ENCODE peak calls at places on chromosomes 1 and 21, in ten cellular contexts. One of them, this sample, is unnamed.

GRCh38 chr1:192763243-192763642 is 45.6 kb upstream of the RGS2 start:
- DNase-seq in iPS DF 19.7: no peak
- DNase-seq in T follicular helper cell: no peak
- DNase-seq in activated CD8-positive, alpha-beta memory T cell treated with anti-CD3 and anti-CD28 coated beads, Interleukin-2, amount 10 ng/mL, durations not matched to agents 7 days and 5 days: no peak
- DNase-seq in BE2C: no peak
- DNase-seq in activated naive CD8-positive, alpha-beta T cell treated with anti-CD3 and anti-CD28 coated beads for 36 hours: no peak
- DNase-seq in stimulated activated CD4-positive, alpha-beta T cell treated with anti-CD3 and anti-CD28 coated beads, Interleukin-1b, Interleukin-23, amount 100 ng/mL, for 4 hours: no peak
- DNase-seq in HFF-Myc: no peak
- DNase-seq in ELF-1: no peak
- DNase-seq in hypothalamus: no peak
- DNase-seq in this sample: no peak

GRCh38 chr1:234755449-234755863 is 145.5 kb upstream of the IRF2BP2 start:
- DNase-seq in iPS DF 19.7: no peak
- DNase-seq in T follicular helper cell: no peak
- DNase-seq in activated CD8-positive, alpha-beta memory T cell treated with anti-CD3 and anti-CD28 coated beads, Interleukin-2, amount 10 ng/mL, durations not matched to agents 7 days and 5 days: no peak
- DNase-seq in BE2C: peak
- DNase-seq in activated naive CD8-positive, alpha-beta T cell treated with anti-CD3 and anti-CD28 coated beads for 36 hours: no peak
- DNase-seq in stimulated activated CD4-positive, alpha-beta T cell treated with anti-CD3 and anti-CD28 coated beads, Interleukin-1b, Interleukin-23, amount 100 ng/mL, for 4 hours: no peak
- DNase-seq in HFF-Myc: peak
- DNase-seq in ELF-1: no peak
- DNase-seq in hypothalamus: peak
- DNase-seq in this sample: no peak

GRCh38 chr21:25999935-26000582 is 170.5 kb downstream of the APP start:
- DNase-seq in iPS DF 19.7: no peak
- DNase-seq in T follicular helper cell: peak
- DNase-seq in activated CD8-positive, alpha-beta memory T cell treated with anti-CD3 and anti-CD28 coated beads, Interleukin-2, amount 10 ng/mL, durations not matched to agents 7 days and 5 days: peak
- DNase-seq in BE2C: no peak
- DNase-seq in activated naive CD8-positive, alpha-beta T cell treated with anti-CD3 and anti-CD28 coated beads for 36 hours: peak
- DNase-seq in stimulated activated CD4-positive, alpha-beta T cell treated with anti-CD3 and anti-CD28 coated beads, Interleukin-1b, Interleukin-23, amount 100 ng/mL, for 4 hours: no peak
- DNase-seq in HFF-Myc: no peak
- DNase-seq in ELF-1: peak
- DNase-seq in hypothalamus: no peak
- DNase-seq in this sample: peak

GRCh38 chr1:211639500-211640361 is 35.7 kb downstream of the NEK2 start:
- DNase-seq in iPS DF 19.7: no peak
- DNase-seq in T follicular helper cell: no peak
- DNase-seq in activated CD8-positive, alpha-beta memory T cell treated with anti-CD3 and anti-CD28 coated beads, Interleukin-2, amount 10 ng/mL, durations not matched to agents 7 days and 5 days: no peak
- DNase-seq in BE2C: no peak
- DNase-seq in activated naive CD8-positive, alpha-beta T cell treated with anti-CD3 and anti-CD28 coated beads for 36 hours: no peak
- DNase-seq in stimulated activated CD4-positive, alpha-beta T cell treated with anti-CD3 and anti-CD28 coated beads, Interleukin-1b, Interleukin-23, amount 100 ng/mL, for 4 hours: no peak
- DNase-seq in HFF-Myc: peak
- DNase-seq in ELF-1: no peak
- DNase-seq in hypothalamus: no peak
- DNase-seq in this sample: no peak

GRCh38 chr1:76511226-76511625 is 356.1 kb upstream of the ST6GALNAC5 start:
- DNase-seq in iPS DF 19.7: peak
- DNase-seq in T follicular helper cell: no peak
- DNase-seq in activated CD8-positive, alpha-beta memory T cell treated with anti-CD3 and anti-CD28 coated beads, Interleukin-2, amount 10 ng/mL, durations not matched to agents 7 days and 5 days: no peak
- DNase-seq in BE2C: no peak
- DNase-seq in activated naive CD8-positive, alpha-beta T cell treated with anti-CD3 and anti-CD28 coated beads for 36 hours: no peak
- DNase-seq in stimulated activated CD4-positive, alpha-beta T cell treated with anti-CD3 and anti-CD28 coated beads, Interleukin-1b, Interleukin-23, amount 100 ng/mL, for 4 hours: no peak
- DNase-seq in HFF-Myc: no peak
- DNase-seq in ELF-1: peak
- DNase-seq in hypothalamus: no peak
- DNase-seq in this sample: no peak

GRCh38 chr1:184824716-184825323 is 70.2 kb upstream of the EDEM3 start:
- DNase-seq in iPS DF 19.7: no peak
- DNase-seq in T follicular helper cell: no peak
- DNase-seq in activated CD8-positive, alpha-beta memory T cell treated with anti-CD3 and anti-CD28 coated beads, Interleukin-2, amount 10 ng/mL, durations not matched to agents 7 days and 5 days: no peak
- DNase-seq in BE2C: no peak
- DNase-seq in activated naive CD8-positive, alpha-beta T cell treated with anti-CD3 and anti-CD28 coated beads for 36 hours: no peak
- DNase-seq in stimulated activated CD4-positive, alpha-beta T cell treated with anti-CD3 and anti-CD28 coated beads, Interleukin-1b, Interleukin-23, amount 100 ng/mL, for 4 hours: no peak
- DNase-seq in HFF-Myc: no peak
- DNase-seq in ELF-1: no peak
- DNase-seq in hypothalamus: no peak
- DNase-seq in this sample: no peak

GRCh38 chr21:45870421-45870820 is 111.1 kb upstream of the COL6A1 start:
- DNase-seq in iPS DF 19.7: no peak
- DNase-seq in T follicular helper cell: no peak
- DNase-seq in activated CD8-positive, alpha-beta memory T cell treated with anti-CD3 and anti-CD28 coated beads, Interleukin-2, amount 10 ng/mL, durations not matched to agents 7 days and 5 days: no peak
- DNase-seq in BE2C: no peak
- DNase-seq in activated naive CD8-positive, alpha-beta T cell treated with anti-CD3 and anti-CD28 coated beads for 36 hours: no peak
- DNase-seq in stimulated activated CD4-positive, alpha-beta T cell treated with anti-CD3 and anti-CD28 coated beads, Interleukin-1b, Interleukin-23, amount 100 ng/mL, for 4 hours: no peak
- DNase-seq in HFF-Myc: no peak
- DNase-seq in ELF-1: no peak
- DNase-seq in hypothalamus: no peak
- DNase-seq in this sample: no peak

GRCh38 chr1:109133815-109134214 is 19.9 kb downstream of the ELAPOR1 start:
- DNase-seq in iPS DF 19.7: no peak
- DNase-seq in T follicular helper cell: no peak
- DNase-seq in activated CD8-positive, alpha-beta memory T cell treated with anti-CD3 and anti-CD28 coated beads, Interleukin-2, amount 10 ng/mL, durations not matched to agents 7 days and 5 days: no peak
- DNase-seq in BE2C: no peak
- DNase-seq in activated naive CD8-positive, alpha-beta T cell treated with anti-CD3 and anti-CD28 coated beads for 36 hours: no peak
- DNase-seq in stimulated activated CD4-positive, alpha-beta T cell treated with anti-CD3 and anti-CD28 coated beads, Interleukin-1b, Interleukin-23, amount 100 ng/mL, for 4 hours: no peak
- DNase-seq in HFF-Myc: no peak
- DNase-seq in ELF-1: no peak
- DNase-seq in hypothalamus: no peak
- DNase-seq in this sample: no peak

GRCh38 chr1:47837866-47838561 is 159.2 kb downstream of the TRABD2B start:
- DNase-seq in iPS DF 19.7: no peak
- DNase-seq in T follicular helper cell: no peak
- DNase-seq in activated CD8-positive, alpha-beta memory T cell treated with anti-CD3 and anti-CD28 coated beads, Interleukin-2, amount 10 ng/mL, durations not matched to agents 7 days and 5 days: no peak
- DNase-seq in BE2C: no peak
- DNase-seq in activated naive CD8-positive, alpha-beta T cell treated with anti-CD3 and anti-CD28 coated beads for 36 hours: no peak
- DNase-seq in stimulated activated CD4-positive, alpha-beta T cell treated with anti-CD3 and anti-CD28 coated beads, Interleukin-1b, Interleukin-23, amount 100 ng/mL, for 4 hours: no peak
- DNase-seq in HFF-Myc: no peak
- DNase-seq in ELF-1: no peak
- DNase-seq in hypothalamus: no peak
- DNase-seq in this sample: no peak

GRCh38 chr1:46643368-46643775 is 24.8 kb downstream of the ATPAF1 start:
- DNase-seq in iPS DF 19.7: no peak
- DNase-seq in T follicular helper cell: no peak
- DNase-seq in activated CD8-positive, alpha-beta memory T cell treated with anti-CD3 and anti-CD28 coated beads, Interleukin-2, amount 10 ng/mL, durations not matched to agents 7 days and 5 days: no peak
- DNase-seq in BE2C: no peak
- DNase-seq in activated naive CD8-positive, alpha-beta T cell treated with anti-CD3 and anti-CD28 coated beads for 36 hours: no peak
- DNase-seq in stimulated activated CD4-positive, alpha-beta T cell treated with anti-CD3 and anti-CD28 coated beads, Interleukin-1b, Interleukin-23, amount 100 ng/mL, for 4 hours: no peak
- DNase-seq in HFF-Myc: peak
- DNase-seq in ELF-1: no peak
- DNase-seq in hypothalamus: no peak
- DNase-seq in this sample: no peak

GRCh38 chr1:3620708-3621107 is 4.1 kb upstream of the TPRG1L start:
- DNase-seq in iPS DF 19.7: no peak
- DNase-seq in T follicular helper cell: no peak
- DNase-seq in activated CD8-positive, alpha-beta memory T cell treated with anti-CD3 and anti-CD28 coated beads, Interleukin-2, amount 10 ng/mL, durations not matched to agents 7 days and 5 days: no peak
- DNase-seq in BE2C: no peak
- DNase-seq in activated naive CD8-positive, alpha-beta T cell treated with anti-CD3 and anti-CD28 coated beads for 36 hours: no peak
- DNase-seq in stimulated activated CD4-positive, alpha-beta T cell treated with anti-CD3 and anti-CD28 coated beads, Interleukin-1b, Interleukin-23, amount 100 ng/mL, for 4 hours: no peak
- DNase-seq in HFF-Myc: no peak
- DNase-seq in ELF-1: no peak
- DNase-seq in hypothalamus: no peak
- DNase-seq in this sample: no peak

GRCh38 chr1:225228871-225229303 is 199.0 kb downstream of the LBR start:
- DNase-seq in iPS DF 19.7: no peak
- DNase-seq in T follicular helper cell: no peak
- DNase-seq in activated CD8-positive, alpha-beta memory T cell treated with anti-CD3 and anti-CD28 coated beads, Interleukin-2, amount 10 ng/mL, durations not matched to agents 7 days and 5 days: no peak
- DNase-seq in BE2C: no peak
- DNase-seq in activated naive CD8-positive, alpha-beta T cell treated with anti-CD3 and anti-CD28 coated beads for 36 hours: no peak
- DNase-seq in stimulated activated CD4-positive, alpha-beta T cell treated with anti-CD3 and anti-CD28 coated beads, Interleukin-1b, Interleukin-23, amount 100 ng/mL, for 4 hours: no peak
- DNase-seq in HFF-Myc: no peak
- DNase-seq in ELF-1: peak
- DNase-seq in hypothalamus: no peak
- DNase-seq in this sample: no peak

GRCh38 chr1:152495066-152495675 is 15.4 kb upstream of the LCE5A start:
- DNase-seq in iPS DF 19.7: no peak
- DNase-seq in T follicular helper cell: no peak
- DNase-seq in activated CD8-positive, alpha-beta memory T cell treated with anti-CD3 and anti-CD28 coated beads, Interleukin-2, amount 10 ng/mL, durations not matched to agents 7 days and 5 days: peak
- DNase-seq in BE2C: peak
- DNase-seq in activated naive CD8-positive, alpha-beta T cell treated with anti-CD3 and anti-CD28 coated beads for 36 hours: no peak
- DNase-seq in stimulated activated CD4-positive, alpha-beta T cell treated with anti-CD3 and anti-CD28 coated beads, Interleukin-1b, Interleukin-23, amount 100 ng/mL, for 4 hours: no peak
- DNase-seq in HFF-Myc: no peak
- DNase-seq in ELF-1: peak
- DNase-seq in hypothalamus: no peak
- DNase-seq in this sample: no peak

GRCh38 chr1:92822907-92823306 is 8.9 kb upstream of the RPL5 start:
- DNase-seq in iPS DF 19.7: no peak
- DNase-seq in T follicular helper cell: no peak
- DNase-seq in activated CD8-positive, alpha-beta memory T cell treated with anti-CD3 and anti-CD28 coated beads, Interleukin-2, amount 10 ng/mL, durations not matched to agents 7 days and 5 days: no peak
- DNase-seq in BE2C: no peak
- DNase-seq in activated naive CD8-positive, alpha-beta T cell treated with anti-CD3 and anti-CD28 coated beads for 36 hours: no peak
- DNase-seq in stimulated activated CD4-positive, alpha-beta T cell treated with anti-CD3 and anti-CD28 coated beads, Interleukin-1b, Interleukin-23, amount 100 ng/mL, for 4 hours: no peak
- DNase-seq in HFF-Myc: no peak
- DNase-seq in ELF-1: peak
- DNase-seq in hypothalamus: no peak
- DNase-seq in this sample: no peak

GRCh38 chr1:228316589-228317387 is 89.8 kb downstream of the TRIM11 start:
- DNase-seq in iPS DF 19.7: no peak
- DNase-seq in T follicular helper cell: no peak
- DNase-seq in activated CD8-positive, alpha-beta memory T cell treated with anti-CD3 and anti-CD28 coated beads, Interleukin-2, amount 10 ng/mL, durations not matched to agents 7 days and 5 days: no peak
- DNase-seq in BE2C: peak
- DNase-seq in activated naive CD8-positive, alpha-beta T cell treated with anti-CD3 and anti-CD28 coated beads for 36 hours: no peak
- DNase-seq in stimulated activated CD4-positive, alpha-beta T cell treated with anti-CD3 and anti-CD28 coated beads, Interleukin-1b, Interleukin-23, amount 100 ng/mL, for 4 hours: no peak
- DNase-seq in HFF-Myc: no peak
- DNase-seq in ELF-1: no peak
- DNase-seq in hypothalamus: no peak
- DNase-seq in this sample: no peak

GRCh38 chr1:6343506-6344405 is 49.8 kb downstream of the ACOT7 start:
- DNase-seq in iPS DF 19.7: no peak
- DNase-seq in T follicular helper cell: peak
- DNase-seq in activated CD8-positive, alpha-beta memory T cell treated with anti-CD3 and anti-CD28 coated beads, Interleukin-2, amount 10 ng/mL, durations not matched to agents 7 days and 5 days: peak
- DNase-seq in BE2C: peak
- DNase-seq in activated naive CD8-positive, alpha-beta T cell treated with anti-CD3 and anti-CD28 coated beads for 36 hours: peak
- DNase-seq in stimulated activated CD4-positive, alpha-beta T cell treated with anti-CD3 and anti-CD28 coated beads, Interleukin-1b, Interleukin-23, amount 100 ng/mL, for 4 hours: peak
- DNase-seq in HFF-Myc: peak
- DNase-seq in ELF-1: peak
- DNase-seq in hypothalamus: peak
- DNase-seq in this sample: peak

GRCh38 chr1:65793359-65793732 is 651 bp downstream of the PDE4B start:
- DNase-seq in iPS DF 19.7: no peak
- DNase-seq in T follicular helper cell: no peak
- DNase-seq in activated CD8-positive, alpha-beta memory T cell treated with anti-CD3 and anti-CD28 coated beads, Interleukin-2, amount 10 ng/mL, durations not matched to agents 7 days and 5 days: no peak
- DNase-seq in BE2C: no peak
- DNase-seq in activated naive CD8-positive, alpha-beta T cell treated with anti-CD3 and anti-CD28 coated beads for 36 hours: no peak
- DNase-seq in stimulated activated CD4-positive, alpha-beta T cell treated with anti-CD3 and anti-CD28 coated beads, Interleukin-1b, Interleukin-23, amount 100 ng/mL, for 4 hours: no peak
- DNase-seq in HFF-Myc: no peak
- DNase-seq in ELF-1: no peak
- DNase-seq in hypothalamus: no peak
- DNase-seq in this sample: peak

GRCh38 chr1:212754193-212754592 is 37.4 kb downstream of the NSL1 start:
- DNase-seq in iPS DF 19.7: no peak
- DNase-seq in T follicular helper cell: no peak
- DNase-seq in activated CD8-positive, alpha-beta memory T cell treated with anti-CD3 and anti-CD28 coated beads, Interleukin-2, amount 10 ng/mL, durations not matched to agents 7 days and 5 days: no peak
- DNase-seq in BE2C: no peak
- DNase-seq in activated naive CD8-positive, alpha-beta T cell treated with anti-CD3 and anti-CD28 coated beads for 36 hours: no peak
- DNase-seq in stimulated activated CD4-positive, alpha-beta T cell treated with anti-CD3 and anti-CD28 coated beads, Interleukin-1b, Interleukin-23, amount 100 ng/mL, for 4 hours: no peak
- DNase-seq in HFF-Myc: no peak
- DNase-seq in ELF-1: no peak
- DNase-seq in hypothalamus: no peak
- DNase-seq in this sample: peak

GRCh38 chr21:25425156-25425555 is 182.1 kb downstream of the MRPL39 start:
- DNase-seq in iPS DF 19.7: no peak
- DNase-seq in T follicular helper cell: no peak
- DNase-seq in activated CD8-positive, alpha-beta memory T cell treated with anti-CD3 and anti-CD28 coated beads, Interleukin-2, amount 10 ng/mL, durations not matched to agents 7 days and 5 days: no peak
- DNase-seq in BE2C: no peak
- DNase-seq in activated naive CD8-positive, alpha-beta T cell treated with anti-CD3 and anti-CD28 coated beads for 36 hours: no peak
- DNase-seq in stimulated activated CD4-positive, alpha-beta T cell treated with anti-CD3 and anti-CD28 coated beads, Interleukin-1b, Interleukin-23, amount 100 ng/mL, for 4 hours: no peak
- DNase-seq in HFF-Myc: no peak
- DNase-seq in ELF-1: no peak
- DNase-seq in hypothalamus: no peak
- DNase-seq in this sample: no peak

GRCh38 chr1:211478801-211479619 is 13.0 kb downstream of the RD3 start:
- DNase-seq in iPS DF 19.7: no peak
- DNase-seq in T follicular helper cell: no peak
- DNase-seq in activated CD8-positive, alpha-beta memory T cell treated with anti-CD3 and anti-CD28 coated beads, Interleukin-2, amount 10 ng/mL, durations not matched to agents 7 days and 5 days: no peak
- DNase-seq in BE2C: no peak
- DNase-seq in activated naive CD8-positive, alpha-beta T cell treated with anti-CD3 and anti-CD28 coated beads for 36 hours: no peak
- DNase-seq in stimulated activated CD4-positive, alpha-beta T cell treated with anti-CD3 and anti-CD28 coated beads, Interleukin-1b, Interleukin-23, amount 100 ng/mL, for 4 hours: no peak
- DNase-seq in HFF-Myc: no peak
- DNase-seq in ELF-1: peak
- DNase-seq in hypothalamus: no peak
- DNase-seq in this sample: no peak

GRCh38 chr1:75725861-75726361 is 1.4 kb downstream of the ACADM start:
- DNase-seq in iPS DF 19.7: no peak
- DNase-seq in T follicular helper cell: no peak
- DNase-seq in activated CD8-positive, alpha-beta memory T cell treated with anti-CD3 and anti-CD28 coated beads, Interleukin-2, amount 10 ng/mL, durations not matched to agents 7 days and 5 days: no peak
- DNase-seq in BE2C: no peak
- DNase-seq in activated naive CD8-positive, alpha-beta T cell treated with anti-CD3 and anti-CD28 coated beads for 36 hours: no peak
- DNase-seq in stimulated activated CD4-positive, alpha-beta T cell treated with anti-CD3 and anti-CD28 coated beads, Interleukin-1b, Interleukin-23, amount 100 ng/mL, for 4 hours: no peak
- DNase-seq in HFF-Myc: no peak
- DNase-seq in ELF-1: peak
- DNase-seq in hypothalamus: no peak
- DNase-seq in this sample: no peak

This sample was measured in naive thymus-derived CD8-positive, alpha-beta T cell.